ENCODE peak calls at places on chromosome 19, in ten cellular contexts. O is breast epithelium, G is AG09309, V is cardiac muscle cell, A is lung, W is Caco-2, H is cardiac fibroblast, X is tibial nerve, P is prostate gland, E is suprapubic skin. K is an unnamed sample.

GRCh38 chr19:27733551-27734266 is 1479.2 kb downstream of the UQCRFS1 start:
- DNase-seq in V (no peak), O (peak; percentile 5), W (no peak), P (no peak), H (no peak), G (no peak), X (no peak), A (peak; percentile 10), E (no peak), K (no peak)

GRCh38 chr19:10230904-10231623 is at the start of gene S1PR2:
- DNase-seq in E (peak; percentile 88), W (peak; percentile 85), A (peak; percentile 68), O (peak; percentile 73), G (no peak), P (peak; percentile 49), V (peak; percentile 80), X (peak; percentile 69), H (peak; percentile 91), K (peak; percentile 55)

GRCh38 chr19:19651076-19651475 is 7.6 kb upstream of the GMIP start:
- DNase-seq in W (no peak), O (no peak), V (no peak), G (no peak), A (no peak), E (no peak), X (no peak), H (no peak), P (no peak), K (no peak)

GRCh38 chr19:310781-311496 is 19.7 kb upstream of the PLPP2 start:
- DNase-seq in W (no peak), O (no peak), X (no peak), A (no peak), V (no peak), E (no peak), H (no peak), G (no peak), P (no peak), K (no peak)

GRCh38 chr19:49987159-49987698 is 26.3 kb upstream of the SIGLEC11 start:
- DNase-seq in P (peak; percentile 79), V (peak; percentile 98), X (peak; percentile 91), H (peak; percentile 93), G (peak; percentile 71), O (peak; percentile 68), A (peak; percentile 87), E (peak; percentile 83), W (peak; percentile 92), K (peak; percentile 90)

GRCh38 chr19:8648240-8648639 is 17.8 kb downstream of the NFILZ start:
- DNase-seq in W (no peak), H (no peak), V (no peak), P (no peak), O (no peak), G (no peak), A (no peak), E (no peak), X (no peak), K (no peak)

GRCh38 chr19:1746401-1747284 is 6.7 kb upstream of the ONECUT3 start:
- DNase-seq in E (no peak), H (peak; percentile 44), P (no peak), W (peak; percentile 47), V (no peak), X (no peak), A (no peak), G (no peak), O (no peak), K (peak; percentile 37)

GRCh38 chr19:2079076-2079864 is 16.9 kb downstream of the MOB3A start:
- DNase-seq in X (no peak), G (no peak), V (no peak), A (no peak), O (no peak), P (no peak), H (no peak), E (no peak), W (no peak), K (no peak)

GRCh38 chr19:15684828-15685227 is 11.9 kb downstream of the CYP4F12 start:
- DNase-seq in H (no peak), P (no peak), X (no peak), O (no peak), E (no peak), G (no peak), A (no peak), V (no peak), W (peak; percentile 45), K (no peak)

GRCh38 chr19:1947651-1948209 is 6.8 kb downstream of the CSNK1G2 start:
- DNase-seq in E (no peak), P (no peak), G (no peak), A (no peak), W (no peak), O (no peak), H (no peak), X (no peak), V (no peak), K (no peak)

GRCh38 chr19:17184381-17184841 is 30.7 kb upstream of the USE1 start:
- DNase-seq in O (no peak), G (no peak), X (no peak), E (no peak), H (no peak), P (no peak), A (no peak), V (no peak), W (no peak), K (no peak)

GRCh38 chr19:46813570-46814358 is 25.4 kb upstream of the SLC1A5 start:
- DNase-seq in V (no peak), P (peak; percentile 85), W (no peak), G (no peak), A (peak; percentile 85), O (peak; percentile 78), E (peak; percentile 75), X (peak; percentile 81), H (peak; percentile 94), K (peak; percentile 72)

GRCh38 chr19:4088065-4088679 is 21.5 kb upstream of the ZBTB7A start:
- DNase-seq in X (no peak), P (no peak), G (no peak), E (peak; percentile 57), A (no peak), W (no peak), V (no peak), H (no peak), O (no peak), K (no peak)

GRCh38 chr19:4088975-4089374 is 22.3 kb upstream of the ZBTB7A start:
- DNase-seq in E (no peak), W (no peak), P (no peak), G (no peak), V (no peak), O (no peak), A (no peak), H (no peak), X (no peak), K (no peak)

GRCh38 chr19:4089400-4089908 is 22.8 kb upstream of the ZBTB7A start:
- DNase-seq in P (no peak), A (no peak), O (no peak), E (no peak), V (no peak), G (no peak), H (no peak), W (no peak), X (no peak), K (no peak)

GRCh38 chr19:4090351-4091220 is 23.9 kb upstream of the ZBTB7A start:
- DNase-seq in W (no peak), X (no peak), G (no peak), O (no peak), H (no peak), P (no peak), A (no peak), E (no peak), V (no peak), K (no peak)

GRCh38 chr19:4089946-4090345 is 23.2 kb upstream of the ZBTB7A start:
- DNase-seq in A (no peak), E (no peak), V (no peak), P (no peak), O (no peak), X (no peak), G (no peak), H (no peak), W (no peak), K (no peak)
- H3K4me3 ChIP-seq in A (no peak overlapping the region), E (peak overlapping the region; percentile 13), V (no peak overlapping the region), P (no peak overlapping the region), O (peak overlapping the region; percentile 14), X (no peak overlapping the region), G (no peak overlapping the region), H (no peak overlapping the region), W (no peak overlapping the region), K (no peak overlapping the region)

GRCh38 chr19:3302755-3303154 is 63.6 kb upstream of the NFIC start:
- DNase-seq in G (no peak), E (no peak), W (peak; percentile 25), O (no peak), A (no peak), H (no peak), V (no peak), X (no peak), P (no peak), K (no peak)
- TF ChIP-seq CTCF in G (peak; percentile 16), E (no peak), W (no peak), O (no peak), A (no peak), H (no peak), V (no peak), X (no peak), P (no peak), K (peak; percentile 4)

DNA sequence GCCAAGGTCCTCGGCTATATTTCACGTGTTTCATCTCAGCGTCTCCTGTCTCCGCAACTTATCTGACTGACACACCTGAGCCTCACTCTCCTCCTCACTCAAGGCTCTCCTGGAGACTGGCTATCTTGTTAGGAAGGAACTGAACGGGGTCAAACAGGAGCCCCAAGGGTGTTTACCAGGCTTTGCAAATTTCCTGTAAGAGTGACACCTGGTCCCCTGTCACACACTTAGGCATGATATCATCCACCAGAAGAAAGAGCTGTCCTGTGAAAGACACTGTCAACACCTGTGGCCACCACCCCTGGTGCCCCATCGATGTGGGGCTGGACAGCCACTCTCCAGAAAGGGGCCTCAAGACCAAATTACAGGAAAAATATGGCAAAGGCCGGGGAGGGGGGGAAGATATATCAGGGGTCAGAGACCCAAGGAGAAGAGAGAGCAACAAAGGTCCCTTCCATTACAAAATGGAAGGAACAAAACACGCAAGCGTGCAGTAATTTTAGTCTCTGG is 2.9 kb downstream of the CD70 start:
- DNase-seq in O (no peak), A (no peak), V (no peak), X (no peak), P (no peak), E (no peak), G (no peak), W (no peak), H (no peak), K (no peak)
- H3K4me3 ChIP-seq in O (no peak overlapping the region), A (no peak overlapping the region), V (no peak overlapping the region), X (no peak overlapping the region), P (no peak overlapping the region), E (no peak overlapping the region), G (no peak overlapping the region), W (no peak overlapping the region), H (no peak overlapping the region), K (no peak overlapping the region)

DNA sequence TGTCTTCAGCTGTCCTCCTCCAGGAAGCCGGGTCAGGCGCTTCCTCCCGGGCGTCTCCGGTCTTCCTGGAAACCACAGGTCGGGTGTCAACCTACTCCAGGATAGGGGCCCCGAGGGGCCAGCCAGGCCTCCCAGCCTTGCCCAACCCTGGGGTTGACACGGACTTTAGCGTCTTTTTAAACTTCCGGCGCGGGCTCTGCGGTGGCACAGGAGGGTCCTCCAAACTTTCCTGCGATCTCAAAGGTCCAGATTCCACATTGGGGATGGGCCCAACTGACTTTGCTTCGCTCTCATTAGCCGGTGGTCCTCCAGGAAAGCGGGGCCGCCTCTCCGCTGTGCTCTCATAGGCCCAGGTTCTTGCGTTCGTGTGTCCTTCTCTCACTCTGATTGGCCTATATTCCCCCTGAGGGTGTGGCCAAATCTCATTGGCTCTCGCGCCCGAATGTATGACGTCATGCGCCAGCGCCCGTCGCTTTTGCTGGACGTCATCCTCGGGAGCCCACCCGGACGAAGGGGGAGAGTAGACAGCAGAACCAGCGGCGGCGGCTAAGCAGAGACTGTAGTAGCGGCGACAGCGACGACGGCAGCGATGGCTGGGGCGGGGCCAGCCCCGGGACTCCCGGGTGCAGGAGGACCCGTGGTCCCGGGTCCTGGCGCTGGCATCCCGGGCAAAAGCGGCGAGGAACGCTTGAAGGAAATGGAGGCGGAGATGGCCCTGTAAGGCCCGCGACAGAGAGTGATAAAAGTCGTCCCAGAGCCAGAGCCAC is at the start of gene RBM42:
- DNase-seq in O (peak; percentile 99), G (peak; percentile 96), P (peak; percentile 96), X (peak; percentile 97), A (peak; percentile 97), V (peak; percentile 98), H (peak; percentile 99), W (peak; percentile 99), E (peak; percentile 98), K (peak; percentile 99)
- TF ChIP-seq CTCF in O (no peak), G (no peak), P (no peak), X (peak; percentile 59), A (no peak), V (no peak), H (no peak), W (no peak), E (no peak), K (no peak)

K was measured in astrocyte of the spinal cord.